ENCODE peak calls at places on chromosomes 12 and 14, in five cellular contexts. J is retinal pigment epithelial cell, I is progenitor cell of endocrine pancreas, M is AG09309, B is PC-3. K is an unnamed sample.

GRCh38 chr14:79028281-79028680 is 858.1 kb downstream of the NRXN3 start:
- DNase-seq in B (peak), J (no peak), M (no peak), I (no peak), K (no peak)

GRCh38 chr12:121110211-121110940 is 22.3 kb upstream of the P2RX7 start:
- DNase-seq in J (no peak), I (peak), B (peak), M (peak), K (no peak)

GRCh38 chr12:1929241-1929984 is 11.0 kb upstream of the CACNA2D4 start:
- DNase-seq in I (no peak), B (no peak), M (no peak), J (no peak), K (no peak)

GRCh38 chr12:31629756-31630732 is 29.4 kb upstream of the ETFBKMT start:
- DNase-seq in B (no peak), M (no peak), I (no peak), J (peak), K (no peak)

GRCh38 chr12:116843085-116843484 is 38.2 kb downstream of the HRK start:
- DNase-seq in B (no peak), I (no peak), J (no peak), M (no peak), K (no peak)

GRCh38 chr12:52726451-52726850 is 23.1 kb upstream of the KRT77 start:
- DNase-seq in J (no peak), I (no peak), B (peak), M (no peak), K (no peak)

GRCh38 chr12:119229837-119230236 is 51.1 kb downstream of the HSPB8 start:
- DNase-seq in M (no peak), B (peak), J (no peak), I (peak), K (peak)

GRCh38 chr12:101117842-101118241 is 92.2 kb downstream of the SLC5A8 start:
- DNase-seq in I (no peak), M (no peak), B (no peak), J (no peak), K (no peak)

GRCh38 chr12:27571463-27571862 is 47.5 kb downstream of the PPFIBP1 start:
- DNase-seq in I (no peak), M (peak), B (peak), J (no peak), K (no peak)

GRCh38 chr14:55847766-55848165 is 267.8 kb downstream of the KTN1 start:
- DNase-seq in J (peak), I (no peak), M (no peak), B (peak), K (peak)

GRCh38 chr12:102406033-102406584 is 74.3 kb downstream of the IGF1 start:
- DNase-seq in I (no peak), J (peak), M (no peak), B (no peak), K (peak)

GRCh38 chr14:98120831-98121464 is 1151.0 kb downstream of the BCL11B start:
- DNase-seq in M (no peak), B (peak), I (no peak), J (no peak), K (no peak)

GRCh38 chr12:49562233-49562632 is 5.7 kb downstream of the MCRS1 start:
- DNase-seq in B (no peak), I (no peak), J (no peak), M (no peak), K (no peak)

GRCh38 chr14:105474478-105475268 is at the start of gene CRIP2:
- DNase-seq in B (peak), J (no peak), I (peak), M (no peak), K (no peak)

GRCh38 chr12:123160801-123161487 is 10.1 kb upstream of the PITPNM2 start:
- DNase-seq in M (no peak), J (no peak), I (no peak), B (no peak), K (peak)

GRCh38 chr14:94680498-94681288 is 68.5 kb downstream of the SERPINA3 start:
- DNase-seq in I (no peak), J (no peak), B (no peak), M (no peak), K (no peak)

GRCh38 chr12:128551266-128552025 is 272.3 kb downstream of the SLC15A4 start:
- DNase-seq in I (no peak), J (no peak), M (no peak), B (no peak), K (no peak)

GRCh38 chr12:25884920-25885234 is 73.6 kb upstream of the RASSF8 start:
- DNase-seq in I (no peak), B (no peak), M (no peak), J (no peak), K (no peak)

GRCh38 chr14:69694730-69695663 is 71.9 kb upstream of the SRSF5 start:
- DNase-seq in M (no peak), J (no peak), I (no peak), B (no peak), K (no peak)

GRCh38 chr12:88420460-88420859 is 159.8 kb downstream of the KITLG start:
- DNase-seq in B (peak), I (no peak), M (peak), J (no peak), K (peak)

GRCh38 chr12:26277511-26278246 is 82.3 kb downstream of the SSPN start:
- DNase-seq in M (peak), J (no peak), B (no peak), I (no peak), K (no peak)

GRCh38 chr14:26730929-26731618 is 133.2 kb upstream of the NOVA1 start:
- DNase-seq in J (no peak), M (no peak), I (peak), B (peak), K (no peak)

GRCh38 chr14:46139668-46140067 is 511.9 kb downstream of the RPL10L start:
- DNase-seq in I (no peak), J (no peak), M (no peak), B (no peak), K (no peak)

DNA sequence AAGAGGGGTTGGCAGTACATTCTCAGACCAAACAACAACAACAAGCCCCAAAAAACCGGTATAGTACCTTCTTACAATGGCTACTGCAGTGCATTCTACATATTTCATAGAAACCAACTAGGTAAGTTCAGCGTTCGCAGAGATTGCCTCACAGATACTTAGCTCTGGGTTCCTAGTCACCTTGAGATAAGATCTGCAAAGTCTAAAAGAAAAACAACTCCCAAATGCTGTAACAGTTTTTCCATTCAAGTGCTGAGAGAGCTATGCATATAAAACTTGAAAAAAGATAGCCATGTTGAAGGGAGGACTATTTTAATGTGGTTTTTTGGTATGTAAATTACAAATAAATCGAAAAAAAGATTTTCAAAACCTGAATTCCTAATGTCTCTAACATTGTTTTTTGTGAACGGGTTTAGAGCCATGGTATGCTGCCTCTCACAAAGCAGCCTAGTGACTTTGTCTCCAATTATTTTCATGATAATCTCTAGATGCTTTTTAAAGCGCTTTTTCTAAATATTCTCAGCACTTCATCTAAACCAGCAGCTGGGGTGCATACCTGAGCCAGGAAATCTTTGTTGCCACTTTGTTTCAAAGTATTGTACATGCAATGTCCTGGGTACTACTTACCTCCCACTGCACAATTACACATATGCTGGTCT is 56.6 kb upstream of the CRACR2A start:
- DNase-seq in J (no peak), I (no peak), B (peak), M (no peak), K (no peak)
- TF ChIP-seq CTCF in J (no peak), I (no peak), B (no peak), M (no peak), K (no peak)

DNA sequence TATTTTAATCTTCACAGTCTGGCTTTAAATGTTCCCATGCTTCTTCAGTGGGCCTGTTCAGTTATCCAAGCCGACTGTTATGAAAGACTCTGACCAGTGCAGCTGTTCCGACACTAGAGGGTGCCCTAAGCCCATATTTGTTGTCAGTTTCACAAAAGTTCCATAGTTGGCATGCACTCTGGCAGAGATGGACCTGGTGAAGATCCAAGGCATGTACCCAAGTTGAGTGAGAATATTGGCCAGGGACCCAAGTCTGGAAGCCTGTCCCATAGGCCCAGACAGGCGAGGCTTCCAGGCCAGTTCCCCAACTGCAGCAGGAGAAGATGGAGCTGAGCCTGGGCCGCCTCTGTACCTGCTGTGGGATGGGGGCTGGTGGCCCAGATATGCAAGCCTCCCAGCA is 27.4 kb upstream of the GUCY2C start:
- DNase-seq in B (peak), J (no peak), M (peak), I (no peak), K (no peak)
- TF ChIP-seq CTCF in B (peak), J (peak), M (peak), I (peak), K (peak)

GRCh38 chr14:63203618-63204406 is 431 bp upstream of the RHOJ start:
- DNase-seq in J (peak), I (peak), M (peak), B (peak), K (peak)
- TF ChIP-seq CTCF in J (peak), I (peak), M (peak), B (peak), K (no peak)

DNA sequence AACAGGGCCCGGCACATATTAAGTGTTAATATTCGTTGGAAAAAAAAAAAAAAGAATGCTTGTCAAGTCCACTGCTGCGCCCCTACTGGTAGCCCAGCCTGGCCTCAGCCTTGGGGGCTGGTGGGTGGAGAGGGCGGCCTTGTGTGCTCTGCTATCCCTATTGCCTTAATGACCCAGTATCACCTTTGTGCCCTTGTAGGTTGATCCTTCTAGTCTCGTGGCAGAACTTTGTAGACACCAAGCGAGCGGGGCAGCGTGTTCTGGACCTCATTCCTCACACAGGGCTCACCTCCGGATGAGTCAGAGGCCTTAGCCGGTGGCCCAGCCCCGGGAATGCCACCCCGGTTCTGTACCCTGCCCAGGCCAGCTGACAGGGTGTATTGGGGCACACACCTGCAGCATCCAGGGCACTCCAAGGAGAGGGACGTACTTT is 1.8 kb upstream of the RCOR1 start:
- DNase-seq in B (peak), M (no peak), I (peak), J (no peak), K (no peak)
- TF ChIP-seq CTCF in B (peak), M (peak), I (peak), J (peak), K (peak)

DNA sequence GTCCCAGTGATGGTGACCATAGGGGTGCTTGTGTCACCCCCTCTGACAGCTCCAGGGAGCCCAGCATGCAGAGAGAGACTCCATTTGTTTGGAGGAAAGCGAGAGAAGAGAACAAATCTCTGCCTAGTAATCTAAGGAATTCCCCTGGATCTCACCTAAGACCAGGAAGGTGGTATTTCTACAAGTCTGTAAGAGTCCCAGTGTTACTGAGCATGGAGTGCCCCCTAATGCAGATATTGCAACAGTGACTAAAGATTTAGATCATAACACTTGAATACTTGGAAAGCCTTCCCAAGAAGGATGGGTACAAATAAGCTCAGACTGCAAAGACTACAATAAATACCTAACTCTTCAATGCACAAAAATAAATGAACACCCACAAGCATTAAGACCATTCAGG is 360.4 kb upstream of the GARIN6 start:
- DNase-seq in J (no peak), B (no peak), I (no peak), M (no peak), K (no peak)
- TF ChIP-seq CTCF in J (no peak), B (no peak), I (no peak), M (no peak), K (no peak)

DNA sequence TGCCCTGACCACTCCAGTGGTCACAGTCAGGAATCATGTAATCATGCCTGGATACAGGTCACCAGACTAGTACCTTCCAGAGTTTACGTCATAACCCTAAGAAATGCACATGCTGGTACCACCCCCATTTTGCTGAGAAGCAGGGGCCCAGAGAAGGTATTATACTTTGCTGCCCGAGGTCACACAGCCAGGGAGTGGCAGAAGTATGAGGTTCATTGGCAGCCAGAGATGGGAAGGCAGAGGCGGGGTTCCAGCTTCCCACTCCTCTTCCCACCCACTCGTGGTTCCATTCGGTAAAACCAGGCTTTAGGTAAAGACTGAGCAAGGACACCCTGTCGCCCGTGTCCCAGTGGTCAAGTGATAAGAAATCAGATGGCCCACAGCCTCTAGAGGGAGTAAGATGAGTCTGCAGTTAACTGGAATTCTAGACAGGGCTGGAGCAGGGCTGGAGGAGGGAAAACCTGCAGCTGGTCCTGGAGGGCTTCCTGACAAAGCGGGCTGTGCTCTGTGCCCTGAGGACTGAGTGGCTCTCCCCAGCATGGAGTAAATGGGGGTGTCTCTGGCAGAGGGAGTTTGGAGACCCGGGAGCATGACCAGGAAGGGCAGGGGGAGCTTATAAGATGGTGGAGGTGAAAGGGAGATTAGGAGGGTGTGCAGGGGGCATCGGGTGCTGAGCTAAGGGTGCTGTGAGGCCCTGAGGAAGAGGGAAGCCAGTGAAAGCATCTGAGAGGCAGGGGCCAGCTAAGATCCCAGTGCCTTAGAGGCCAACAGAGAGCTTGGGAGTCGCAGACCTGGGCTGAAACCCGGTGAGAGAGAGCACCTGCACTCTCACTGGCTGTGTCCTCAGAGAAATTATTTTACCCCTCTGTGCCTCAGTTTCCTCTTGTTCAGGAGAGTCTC is 5.7 kb downstream of the FAM222A start:
- DNase-seq in J (no peak), I (no peak), M (no peak), B (peak), K (no peak)
- TF ChIP-seq CTCF in J (peak), I (peak), M (peak), B (peak), K (peak)